ENCODE peak calls at places on chromosome 21, in ten cellular contexts. N is heart left ventricle, D is ovary, I is upper lobe of left lung, P is GM23248, L is tibial artery, T is SJSA1, B is A549, X is thoracic aorta, S is adrenal gland. A is an unnamed sample.

GRCh38 chr21:29677326-29677725 is 262.5 kb downstream of the GRIK1 start:
- DNase-seq in N (no peak), D (no peak), I (no peak), P (no peak), L (no peak), T (no peak), B (no peak), X (no peak), S (no peak), A (no peak)

GRCh38 chr21:36321325-36322082 is 1.5 kb downstream of the MORC3 start:
- DNase-seq in N (no peak), D (no peak), I (no peak), P (peak; percentile 54), L (no peak), T (no peak), B (no peak), X (no peak), S (no peak), A (peak; percentile 26)

GRCh38 chr21:45935628-45936027 is 45.9 kb upstream of the COL6A1 start:
- DNase-seq in N (no peak), D (no peak), I (no peak), P (peak; percentile 54), L (no peak), T (no peak), B (no peak), X (no peak), S (no peak), A (no peak)

GRCh38 chr21:36791150-36791549 is 92.2 kb downstream of the SIM2 start:
- DNase-seq in N (no peak), D (no peak), I (no peak), P (no peak), L (no peak), T (no peak), B (no peak), X (no peak), S (no peak), A (no peak)

GRCh38 chr21:46038871-46039397 is 57.4 kb downstream of the COL6A1 start:
- DNase-seq in N (peak; percentile 89), D (peak; percentile 94), I (no peak), P (peak; percentile 97), L (no peak), T (peak; percentile 80), B (no peak), X (peak; percentile 67), S (peak; percentile 90), A (peak; percentile 77)

GRCh38 chr21:36506482-36506881 is 26.6 kb upstream of the CLDN14 start:
- DNase-seq in N (no peak), D (no peak), I (no peak), P (no peak), L (no peak), T (no peak), B (no peak), X (no peak), S (no peak), A (no peak)

GRCh38 chr21:46613391-46613790 is 8.5 kb upstream of the S100B start:
- DNase-seq in N (no peak), D (no peak), I (no peak), P (no peak), L (no peak), T (no peak), B (no peak), X (no peak), S (no peak), A (no peak)

GRCh38 chr21:46078984-46079356 is 18.9 kb upstream of the COL6A2 start:
- DNase-seq in N (peak; percentile 53), D (no peak), I (peak; percentile 52), P (peak; percentile 68), L (no peak), T (no peak), B (no peak), X (no peak), S (no peak), A (no peak)

GRCh38 chr21:30615199-30615598 is 1.0 kb upstream of the KRTAP20-1 start:
- DNase-seq in N (no peak), D (no peak), I (no peak), P (no peak), L (no peak), T (no peak), B (no peak), X (no peak), S (no peak), A (no peak)

GRCh38 chr21:35696644-35697043 is 363.7 kb downstream of the SETD4 start:
- DNase-seq in N (no peak), D (no peak), I (no peak), P (no peak), L (no peak), T (no peak), B (no peak), X (no peak), S (no peak), A (no peak)

GRCh38 chr21:33892853-33893252 is 22.8 kb downstream of the ATP5PO start:
- DNase-seq in N (no peak), D (no peak), I (no peak), P (no peak), L (no peak), T (no peak), B (peak; percentile 16), X (no peak), S (no peak), A (no peak)

GRCh38 chr21:46089285-46089684 is 8.6 kb upstream of the COL6A2 start:
- DNase-seq in N (no peak), D (no peak), I (no peak), P (no peak), L (no peak), T (no peak), B (no peak), X (no peak), S (no peak), A (no peak)

GRCh38 chr21:37532868-37533780 is 166.6 kb downstream of the DYRK1A start:
- DNase-seq in N (no peak), D (no peak), I (peak; percentile 70), P (peak; percentile 23), L (no peak), T (no peak), B (peak; percentile 35), X (no peak), S (no peak), A (no peak)

GRCh38 chr21:20999567-21000169 is 1.5 kb downstream of the NCAM2 start:
- DNase-seq in N (no peak), D (peak; percentile 19), I (no peak), P (peak; percentile 50), L (no peak), T (no peak), B (peak; percentile 11), X (no peak), S (peak; percentile 36), A (peak; percentile 65)

GRCh38 chr21:37153935-37154350 is 80.9 kb downstream of the TTC3 start:
- DNase-seq in N (no peak), D (peak; percentile 61), I (no peak), P (no peak), L (no peak), T (no peak), B (no peak), X (no peak), S (peak; percentile 59), A (peak; percentile 44)

GRCh38 chr21:36874665-36875064 is 91.8 kb downstream of the HLCS start:
- DNase-seq in N (no peak), D (no peak), I (peak; percentile 69), P (no peak), L (no peak), T (no peak), B (no peak), X (no peak), S (no peak), A (no peak)

GRCh38 chr21:15797577-15798363 is 68.0 kb downstream of the USP25 start:
- DNase-seq in N (no peak), D (no peak), I (no peak), P (no peak), L (no peak), T (no peak), B (no peak), X (no peak), S (no peak), A (no peak)

GRCh38 chr21:35475006-35475405 is 425.9 kb upstream of the RUNX1 start:
- DNase-seq in N (no peak), D (no peak), I (no peak), P (peak; percentile 52), L (no peak), T (no peak), B (no peak), X (no peak), S (peak; percentile 31), A (no peak)

GRCh38 chr21:35011681-35012080 is 37.4 kb downstream of the RUNX1 start:
- DNase-seq in N (no peak), D (no peak), I (no peak), P (no peak), L (no peak), T (no peak), B (no peak), X (no peak), S (no peak), A (no peak)

DNA sequence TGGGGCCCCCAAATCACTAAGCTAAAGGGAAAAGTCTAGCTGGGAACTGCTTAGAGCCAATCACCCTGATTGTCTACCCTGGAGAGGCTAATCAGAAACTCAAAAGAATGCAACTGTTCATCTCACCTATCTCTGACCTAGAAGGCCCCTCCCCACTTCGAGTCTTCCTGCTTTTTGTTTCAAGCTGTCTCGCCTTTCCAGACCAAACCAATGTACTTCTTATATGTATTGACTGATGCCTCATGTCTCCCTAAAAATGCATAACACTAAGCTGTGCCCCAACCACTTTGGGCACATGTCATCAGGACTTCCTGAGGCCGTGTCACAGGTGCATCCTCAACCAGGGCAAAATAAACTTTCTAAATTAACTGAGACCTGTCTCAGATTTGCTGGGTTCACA is 209.5 kb downstream of the APP start:
- DNase-seq in N (no peak), D (no peak), I (no peak), P (no peak), L (no peak), T (no peak), B (no peak), X (no peak), S (no peak), A (no peak)
- H3K27ac ChIP-seq in N (no peak overlapping the region), D (no peak overlapping the region), I (no peak overlapping the region), P (no peak overlapping the region), L (no peak overlapping the region), T (no peak overlapping the region), B (no peak overlapping the region), X (no peak overlapping the region), S (no peak overlapping the region), A (no peak overlapping the region)

GRCh38 chr21:43306391-43306790 is 120.5 kb downstream of the SIK1 start:
- DNase-seq in N (peak; percentile 49), D (no peak), I (no peak), P (no peak), L (no peak), T (no peak), B (no peak), X (no peak), S (no peak), A (no peak)
- H3K4me1 ChIP-seq in N (peaks cover 19% of the 10 kb centered on the region), D (peaks cover 8% of the 10 kb centered on the region), I (no peaks in the 10 kb centered on the region), P (no peaks in the 10 kb centered on the region), L (no peaks in the 10 kb centered on the region), T (peaks cover 14% of the 10 kb centered on the region), B (peaks cover 18% of the 10 kb centered on the region), X (no peaks in the 10 kb centered on the region), S (no peaks in the 10 kb centered on the region), A (no peaks in the 10 kb centered on the region)

GRCh38 chr21:27813750-27814149 is 846.9 kb upstream of the ADAMTS5 start:
- DNase-seq in N (no peak), D (no peak), I (peak; percentile 22), P (no peak), L (no peak), T (no peak), B (no peak), X (no peak), S (no peak), A (no peak)
- H3K4me3 ChIP-seq in N (no peak overlapping the region), D (no peak overlapping the region), I (no peak overlapping the region), P (no peak overlapping the region), L (no peak overlapping the region), T (no peak overlapping the region), B (no peak overlapping the region), X (no peak overlapping the region), S (no peak overlapping the region), A (no peak overlapping the region)

GRCh38 chr21:28538987-28539622 is 453.6 kb downstream of the LTN1 start:
- DNase-seq in N (no peak), D (no peak), I (no peak), P (peak; percentile 86), L (no peak), T (no peak), B (no peak), X (no peak), S (no peak), A (no peak)
- H3K27ac ChIP-seq in N (no peak overlapping the region), D (no peak overlapping the region), I (no peak overlapping the region), P (peak overlapping the region; percentile 68), L (no peak overlapping the region), T (peak overlapping the region; percentile 22), B (no peak overlapping the region), X (no peak overlapping the region), S (no peak overlapping the region), A (no peak overlapping the region)